ENCODE peak calls at places on chromosome 3, in five cellular contexts. S is fibroblast of lung, O is H9, A is mesendoderm, J is SK-N-SH. W is an unnamed sample.

GRCh38 chr3:154970796-154971195 is 109.3 kb upstream of the MME start:
- DNase-seq in S (peak; percentile 42), J (no peak), A (no peak), O (no peak), W (no peak)

GRCh38 chr3:172228041-172228440 is 188.7 kb downstream of the FNDC3B start:
- DNase-seq in S (no peak), O (no peak), A (no peak), J (no peak), W (no peak)

GRCh38 chr3:50551293-50552057 is 16.1 kb downstream of the C3orf18 start:
- DNase-seq in S (no peak), J (no peak), A (no peak), O (no peak), W (no peak)

GRCh38 chr3:132038198-132038825 is 3.5 kb upstream of the CPNE4 start:
- DNase-seq in A (peak; percentile 47), O (no peak), S (peak; percentile 6), J (peak; percentile 52), W (no peak)

GRCh38 chr3:7190094-7190493 is 329.2 kb downstream of the GRM7 start:
- DNase-seq in A (no peak), O (no peak), J (no peak), S (peak; percentile 66), W (no peak)

GRCh38 chr3:190094201-190094718 is 26.4 kb downstream of the P3H2 start:
- DNase-seq in A (no peak), J (no peak), S (peak; percentile 84), O (no peak), W (no peak)

GRCh38 chr3:69774029-69774428 is 34.8 kb downstream of the MITF start:
- DNase-seq in J (no peak), O (no peak), A (no peak), S (no peak), W (no peak)

GRCh38 chr3:182920515-182921084 is 59.7 kb downstream of the DCUN1D1 start:
- DNase-seq in J (no peak), S (peak; percentile 19), O (peak; percentile 69), A (peak; percentile 89), W (peak; percentile 76)

GRCh38 chr3:134199240-134199639 is 51.4 kb downstream of the RYK start:
- DNase-seq in S (no peak), J (no peak), O (no peak), A (no peak), W (no peak)

GRCh38 chr3:182794806-182795369 is 1.6 kb downstream of the ATP11B start:
- DNase-seq in J (no peak), A (no peak), S (no peak), O (no peak), W (no peak)

GRCh38 chr3:88991496-88991895 is 115.9 kb upstream of the EPHA3 start:
- DNase-seq in S (peak; percentile 67), J (no peak), A (no peak), O (no peak), W (no peak)

GRCh38 chr3:163916596-163917560 is 1161.4 kb downstream of the SI start:
- DNase-seq in J (peak; percentile 3), S (no peak), A (peak; percentile 35), O (no peak), W (peak; percentile 49)

GRCh38 chr3:52383446-52383845 is 61.5 kb downstream of the SEMA3G start:
- DNase-seq in J (no peak), O (no peak), S (no peak), A (no peak), W (no peak)

GRCh38 chr3:127491323-127491722 is 99.2 kb downstream of the TPRA1 start:
- DNase-seq in S (no peak), A (no peak), J (no peak), O (no peak), W (no peak)

GRCh38 chr3:10561162-10561561 is 55.8 kb upstream of the ATP2B2 start:
- DNase-seq in O (peak; percentile 4), A (no peak), J (no peak), S (no peak), W (no peak)

GRCh38 chr3:38648024-38648658 is 1.3 kb downstream of the SCN5A start:
- DNase-seq in S (no peak), O (peak; percentile 27), J (peak; percentile 8), A (no peak), W (peak; percentile 44)

GRCh38 chr3:177744873-177745646 is 547.8 kb upstream of the TBL1XR1 start:
- DNase-seq in O (no peak), J (no peak), S (peak; percentile 97), A (no peak), W (no peak)

GRCh38 chr3:122497425-122497824 is 17.3 kb downstream of the KPNA1 start:
- DNase-seq in S (peak; percentile 93), A (no peak), O (no peak), J (no peak), W (no peak)

GRCh38 chr3:132417695-132418520 is 606 bp downstream of the DNAJC13 start:
- DNase-seq in O (peak; percentile 55), A (peak; percentile 69), J (peak; percentile 55), S (peak; percentile 77), W (peak; percentile 80)

GRCh38 chr3:76324101-76324500 is 538.8 kb upstream of the ZNF717 start:
- DNase-seq in J (no peak), S (peak; percentile 4), A (no peak), O (no peak), W (no peak)

GRCh38 chr3:56775931-56776461 is 25.8 kb downstream of the ARHGEF3 start:
- DNase-seq in S (no peak), O (no peak), J (no peak), A (no peak), W (no peak)

DNA sequence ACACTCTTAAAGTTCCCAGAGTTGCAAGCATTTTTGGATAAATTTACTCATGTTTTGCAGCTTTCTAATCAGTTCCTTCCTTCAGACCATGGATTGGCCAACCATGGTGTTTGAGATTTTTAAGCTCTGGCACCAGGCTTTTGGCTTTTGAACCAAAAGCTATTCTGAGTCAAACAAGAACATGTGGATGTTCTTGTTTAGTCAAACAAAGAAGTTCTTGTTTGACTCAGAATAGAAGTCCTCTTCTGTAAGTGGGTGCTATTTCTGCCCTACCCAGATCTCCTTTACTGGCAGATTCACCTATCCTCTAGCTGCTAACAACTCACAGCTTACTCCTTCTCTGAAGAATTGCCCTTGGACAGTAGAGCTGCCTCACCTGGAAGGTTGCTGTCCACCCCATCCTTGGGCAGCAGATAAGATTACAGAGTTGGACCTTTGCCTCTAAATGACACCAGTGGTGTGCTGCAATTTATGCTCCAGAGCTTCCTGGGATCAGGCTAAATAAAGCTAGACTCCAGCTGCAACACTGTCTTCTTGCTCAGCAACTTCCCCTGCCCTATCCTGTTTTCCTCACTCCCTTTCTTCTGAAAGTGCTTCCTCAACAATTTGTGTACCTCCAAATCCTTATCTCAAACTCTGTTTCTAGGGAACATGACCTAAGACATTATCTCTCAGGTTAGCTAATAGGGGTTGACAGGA is 65.6 kb downstream of the COL6A6 start:
- DNase-seq in S (no peak), J (no peak), O (no peak), A (no peak), W (no peak)
- H3K9ac ChIP-seq in S (no peak overlapping the region), J (no peak overlapping the region), O (no peak overlapping the region), A (no peak overlapping the region), W (no peak overlapping the region)

GRCh38 chr3:149512073-149512782 is 37.7 kb downstream of the TM4SF4 start:
- DNase-seq in J (peak; percentile 78), S (peak; percentile 52), A (peak; percentile 77), O (peak; percentile 79), W (peak; percentile 90)

GRCh38 chr3:149507491-149508324 is 33.2 kb downstream of the TM4SF4 start:
- DNase-seq in J (no peak), O (no peak), A (no peak), S (peak; percentile 67), W (no peak)

GRCh38 chr3:149514471-149514870 is 40.0 kb downstream of the TM4SF4 start:
- DNase-seq in S (no peak), A (no peak), J (no peak), O (no peak), W (no peak)

GRCh38 chr3:149510480-149510879 is 36.0 kb downstream of the TM4SF4 start:
- DNase-seq in J (no peak), S (no peak), O (no peak), A (no peak), W (no peak)

DNA sequence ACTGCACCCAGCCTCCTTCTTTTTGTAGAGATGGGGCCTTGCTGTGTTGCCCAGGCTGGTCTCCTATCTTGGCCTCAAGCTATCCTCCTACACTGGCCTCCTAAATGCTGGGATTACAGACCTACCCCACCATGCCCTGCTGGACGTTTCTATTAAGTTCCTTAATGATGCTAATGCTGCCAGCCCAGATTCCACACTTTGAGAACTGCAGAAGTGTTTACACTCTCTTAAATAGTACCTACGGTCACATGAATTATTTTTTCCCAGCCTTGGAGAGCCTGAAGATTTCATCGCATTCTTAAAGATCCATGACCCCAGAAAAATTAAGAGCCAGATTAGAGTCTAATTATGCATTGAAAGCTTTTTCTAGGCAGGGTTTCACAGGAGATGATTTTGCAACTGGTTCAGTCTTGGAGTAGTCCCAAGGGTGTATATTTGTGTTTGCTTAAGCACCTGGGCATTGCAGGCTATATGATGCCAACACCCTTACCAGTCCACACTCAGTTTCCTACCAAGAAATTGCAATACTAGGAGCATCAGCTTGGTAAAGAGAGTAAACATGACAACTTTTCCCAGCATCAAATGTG is 36.6 kb downstream of the TM4SF4 start:
- DNase-seq in A (no peak), O (no peak), J (no peak), S (no peak), W (no peak)
- H3K9ac ChIP-seq in A (no peak overlapping the region), O (no peak overlapping the region), J (no peak overlapping the region), S (no peak overlapping the region), W (no peak overlapping the region)

GRCh38 chr3:45413172-45413765 is 24.9 kb downstream of the LARS2 start:
- DNase-seq in A (no peak), S (no peak), O (no peak), J (peak; percentile 16), W (no peak)

GRCh38 chr3:45414341-45414740 is 26.0 kb downstream of the LARS2 start:
- DNase-seq in S (no peak), O (no peak), J (no peak), A (no peak), W (no peak)

GRCh38 chr3:45417949-45418847 is 29.8 kb downstream of the LARS2 start:
- DNase-seq in J (no peak), A (no peak), S (no peak), O (no peak), W (no peak)

GRCh38 chr3:45412731-45413130 is 24.4 kb downstream of the LARS2 start:
- DNase-seq in O (no peak), A (no peak), J (peak; percentile 62), S (no peak), W (no peak)

DNA sequence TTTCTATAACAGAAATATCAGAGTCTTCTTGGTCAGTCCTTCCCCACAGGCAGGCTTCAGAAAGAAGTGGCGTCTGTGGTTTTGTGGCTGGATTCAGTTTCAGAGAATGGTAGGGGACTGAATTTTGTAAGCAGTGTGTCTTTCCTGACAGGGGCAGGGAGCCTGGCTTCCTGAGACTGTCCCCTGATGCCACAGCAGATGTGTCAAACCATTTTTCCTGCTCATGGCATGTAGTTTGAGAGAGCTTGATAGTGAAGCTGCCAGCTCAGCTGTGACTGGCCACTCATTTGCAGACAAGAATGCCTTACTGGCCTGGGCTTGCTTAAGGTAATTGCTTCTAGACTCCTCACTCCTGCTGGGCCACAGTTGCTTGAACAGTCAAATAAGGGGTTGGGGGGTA is 26.4 kb downstream of the LARS2 start:
- DNase-seq in J (no peak), O (no peak), A (no peak), S (no peak), W (no peak)
- H3K9ac ChIP-seq in J (no peak overlapping the region), O (no peak overlapping the region), A (no peak overlapping the region), S (no peak overlapping the region), W (no peak overlapping the region)

DNA sequence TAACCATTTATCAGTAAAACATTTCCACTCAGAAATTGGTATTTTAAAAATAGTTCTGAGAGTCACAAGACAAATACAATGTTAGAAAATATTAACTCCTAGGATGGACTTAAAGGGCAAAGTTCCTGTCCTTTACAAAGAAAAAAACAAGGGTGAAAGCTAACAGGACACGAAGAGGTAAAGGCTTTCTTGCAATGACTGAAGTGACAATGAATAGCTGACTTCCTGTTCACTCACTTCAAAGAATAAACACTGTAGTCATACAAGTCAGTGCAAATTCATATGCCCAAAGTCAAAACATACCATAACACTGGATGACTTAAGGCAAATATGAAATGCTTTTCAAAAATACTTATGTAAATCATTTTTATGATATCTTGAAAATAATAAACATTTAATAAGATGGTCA is 1389.8 kb upstream of the ALCAM start:
- DNase-seq in O (no peak), J (no peak), S (no peak), A (no peak), W (no peak)
- H3K9ac ChIP-seq in O (no peak overlapping the region), J (no peak overlapping the region), S (no peak overlapping the region), A (no peak overlapping the region), W (no peak overlapping the region)